ENCODE peak calls at places on chromosomes 6 and 20, in five cellular contexts. One of them, this sample, is unnamed.

GRCh38 chr6:25041676-25042598 is 106.2 kb upstream of the RIPOR2 start:
- DNase-seq in HFF-Myc: no peak
- DNase-seq in neural progenitor cell: no peak
- DNase-seq in D341Med: no peak
- DNase-seq in left lung: no peak
- DNase-seq in this sample: no peak

GRCh38 chr6:118356054-118356453 is 192.0 kb upstream of the PLN start:
- DNase-seq in left lung: no peak
- DNase-seq in neural progenitor cell: no peak
- DNase-seq in HFF-Myc: no peak
- DNase-seq in D341Med: no peak
- DNase-seq in this sample: no peak

GRCh38 chr6:21438237-21438985 is 155.1 kb upstream of the SOX4 start:
- DNase-seq in left lung: no peak
- DNase-seq in D341Med: no peak
- DNase-seq in HFF-Myc: no peak
- DNase-seq in neural progenitor cell: no peak
- DNase-seq in this sample: no peak

GRCh38 chr20:36988494-36988966 is 37.0 kb upstream of the SAMHD1 start:
- DNase-seq in D341Med: no peak
- DNase-seq in neural progenitor cell: no peak
- DNase-seq in left lung: no peak
- DNase-seq in HFF-Myc: peak
- DNase-seq in this sample: no peak

GRCh38 chr6:166957087-166957804 is 896 bp upstream of the RNASET2 start:
- DNase-seq in D341Med: no peak
- DNase-seq in left lung: peak
- DNase-seq in neural progenitor cell: peak
- DNase-seq in HFF-Myc: no peak
- DNase-seq in this sample: no peak

GRCh38 chr6:106530502-106530901 is 98.8 kb downstream of the RTN4IP1 start:
- DNase-seq in left lung: no peak
- DNase-seq in D341Med: no peak
- DNase-seq in HFF-Myc: peak
- DNase-seq in neural progenitor cell: no peak
- DNase-seq in this sample: no peak

GRCh38 chr6:56947931-56948330 is 7.0 kb upstream of the BEND6 start:
- DNase-seq in neural progenitor cell: no peak
- DNase-seq in HFF-Myc: no peak
- DNase-seq in D341Med: no peak
- DNase-seq in left lung: no peak
- DNase-seq in this sample: no peak

GRCh38 chr6:134000443-134000842 is 47.4 kb downstream of the TBPL1 start:
- DNase-seq in neural progenitor cell: no peak
- DNase-seq in HFF-Myc: no peak
- DNase-seq in left lung: no peak
- DNase-seq in D341Med: no peak
- DNase-seq in this sample: no peak

GRCh38 chr20:1947535-1947846 is 46.4 kb downstream of the PDYN start:
- DNase-seq in D341Med: no peak
- DNase-seq in left lung: no peak
- DNase-seq in HFF-Myc: no peak
- DNase-seq in neural progenitor cell: no peak
- DNase-seq in this sample: no peak

GRCh38 chr20:25477156-25477882 is 69.8 kb downstream of the GINS1 start:
- DNase-seq in neural progenitor cell: no peak
- DNase-seq in HFF-Myc: no peak
- DNase-seq in left lung: peak
- DNase-seq in D341Med: no peak
- DNase-seq in this sample: no peak

GRCh38 chr6:167650730-167651129 is 176.0 kb upstream of the AFDN start:
- DNase-seq in D341Med: no peak
- DNase-seq in neural progenitor cell: no peak
- DNase-seq in HFF-Myc: no peak
- DNase-seq in left lung: no peak
- DNase-seq in this sample: no peak

GRCh38 chr6:34315256-34315655 is 66.5 kb upstream of the SMIM29 start:
- DNase-seq in left lung: no peak
- DNase-seq in D341Med: no peak
- DNase-seq in HFF-Myc: no peak
- DNase-seq in neural progenitor cell: no peak
- DNase-seq in this sample: no peak

GRCh38 chr6:134339216-134339615 is 21.3 kb upstream of the SGK1 start:
- DNase-seq in left lung: no peak
- DNase-seq in neural progenitor cell: no peak
- DNase-seq in D341Med: no peak
- DNase-seq in HFF-Myc: no peak
- DNase-seq in this sample: no peak

GRCh38 chr6:86079938-86080337 is 437.3 kb upstream of the SYNCRIP start:
- DNase-seq in D341Med: no peak
- DNase-seq in left lung: no peak
- DNase-seq in neural progenitor cell: no peak
- DNase-seq in HFF-Myc: no peak
- DNase-seq in this sample: no peak